ENCODE peak calls at places on chromosomes 2 and 18, in ten cellular contexts. A is GM12878, Y is PC-9, E is uterus, W is NCI-H1694, H is EL, J is GM23248, Q is HT1080, F is epithelial cell of prostate, O is NCI-H510A treated with DMSO at 0.1 percent for 48 hours. U is an unnamed sample.

GRCh38 chr2:7572460-7572859 is 655.2 kb downstream of the RNF144A start:
- DNase-seq in A (no peak), O (no peak), F (no peak), W (no peak), Y (no peak), H (no peak), J (no peak), E (no peak), Q (no peak), U (peak)

GRCh38 chr18:51953521-51953920 is 386.5 kb upstream of the DCC start:
- DNase-seq in O (no peak), Y (no peak), A (peak), E (no peak), W (no peak), F (no peak), H (no peak), Q (no peak), J (no peak), U (no peak)

GRCh38 chr2:169961911-169962310 is 134.7 kb downstream of the UBR3 start:
- DNase-seq in W (no peak), Y (no peak), F (peak), J (peak), Q (peak), E (no peak), H (peak), O (no peak), A (no peak), U (no peak)

GRCh38 chr2:10003206-10004125 is 39.9 kb upstream of the KLF11 start:
- DNase-seq in J (no peak), E (no peak), H (no peak), A (no peak), O (no peak), W (no peak), F (no peak), Y (no peak), Q (no peak), U (no peak)

GRCh38 chr2:98175811-98176210 is 88.8 kb downstream of the VWA3B start:
- DNase-seq in Y (no peak), A (no peak), Q (no peak), F (no peak), J (no peak), O (peak), H (no peak), W (peak), E (no peak), U (no peak)

GRCh38 chr2:152646775-152647174 is 70.5 kb downstream of the PRPF40A start:
- DNase-seq in E (no peak), Q (peak), A (no peak), J (peak), Y (peak), W (no peak), F (peak), O (no peak), H (peak), U (no peak)

GRCh38 chr2:155223781-155224406 is 525.4 kb downstream of the KCNJ3 start:
- DNase-seq in W (peak), Y (no peak), J (peak), O (peak), Q (no peak), A (no peak), E (no peak), F (no peak), H (peak), U (peak)

GRCh38 chr18:49802623-49803022 is 10.7 kb downstream of the ACAA2 start:
- DNase-seq in H (no peak), O (no peak), F (no peak), Q (no peak), A (no peak), E (no peak), Y (no peak), J (no peak), W (no peak), U (no peak)

GRCh38 chr2:47069628-47070154 is 85.4 kb downstream of the STPG4 start:
- DNase-seq in E (peak), Y (peak), Q (peak), H (peak), O (peak), J (peak), F (peak), A (no peak), W (no peak), U (no peak)

GRCh38 chr2:8938384-8938783 is 65.1 kb downstream of the MBOAT2 start:
- DNase-seq in Q (no peak), W (no peak), Y (no peak), H (no peak), F (no peak), O (no peak), J (no peak), E (no peak), A (no peak), U (no peak)

GRCh38 chr2:218332288-218332687 is 24.4 kb upstream of the CATIP start:
- DNase-seq in A (no peak), O (no peak), E (no peak), H (no peak), F (no peak), J (no peak), Y (no peak), Q (no peak), W (no peak), U (no peak)

GRCh38 chr2:128262315-128263253 is 56.1 kb downstream of the HS6ST1 start:
- DNase-seq in A (no peak), J (no peak), Q (no peak), E (no peak), Y (no peak), F (no peak), H (no peak), O (no peak), W (no peak), U (no peak)

GRCh38 chr2:9002637-9003365 is 683 bp downstream of the MBOAT2 start:
- DNase-seq in W (no peak), O (peak), F (no peak), A (no peak), E (peak), H (peak), J (peak), Y (no peak), Q (peak), U (no peak)

GRCh38 chr2:226707500-226707899 is 92.1 kb downstream of the IRS1 start:
- DNase-seq in O (no peak), W (no peak), F (no peak), E (no peak), H (no peak), Q (no peak), Y (no peak), A (no peak), J (peak), U (no peak)

GRCh38 chr2:193349642-193350041 is 1154.9 kb upstream of the TMEFF2 start:
- DNase-seq in H (no peak), O (no peak), E (no peak), Y (no peak), J (no peak), W (no peak), F (no peak), A (no peak), Q (no peak), U (no peak)

GRCh38 chr2:182240862-182241371 is 185.9 kb downstream of the PDE1A start:
- DNase-seq in A (peak), H (peak), Q (peak), J (peak), F (no peak), O (peak), E (peak), W (no peak), Y (peak), U (peak)

GRCh38 chr2:217905395-217905794 is 97.4 kb downstream of the TNS1 start:
- DNase-seq in E (peak), W (no peak), A (no peak), H (no peak), Y (no peak), Q (no peak), O (no peak), F (no peak), J (no peak), U (no peak)

GRCh38 chr2:95314598-95314963 is 17.4 kb downstream of the KCNIP3 start:
- DNase-seq in F (no peak), Y (no peak), J (no peak), E (no peak), W (no peak), Q (no peak), O (no peak), A (no peak), H (no peak), U (no peak)

GRCh38 chr2:135874966-135875365 is 1.3 kb downstream of the MCM6 start:
- DNase-seq in A (no peak), J (no peak), H (no peak), Q (no peak), O (no peak), E (no peak), Y (no peak), W (no peak), F (no peak), U (no peak)

GRCh38 chr2:163852616-163853015 is 116.8 kb upstream of the FIGN start:
- DNase-seq in A (no peak), Y (no peak), F (no peak), J (no peak), H (no peak), O (no peak), W (no peak), Q (peak), E (no peak), U (no peak)

GRCh38 chr2:235500761-235501662 is 7.2 kb downstream of the AGAP1 start:
- DNase-seq in O (no peak), A (no peak), W (no peak), F (no peak), Q (peak), J (peak), H (peak), E (no peak), Y (peak), U (no peak)

GRCh38 chr2:238771193-238771592 is 76.7 kb upstream of the TWIST2 start:
- DNase-seq in E (no peak), H (peak), A (no peak), W (no peak), F (no peak), Q (no peak), J (peak), Y (no peak), O (no peak), U (no peak)

U was measured in DMS153.